ENCODE peak calls at places on chromosomes 1 and 21, in ten cellular contexts. One of them, this sample, is unnamed.

GRCh38 chr21:46022551-46023107 is 41.1 kb downstream of the COL6A1 start:
- DNase-seq in tibial artery: no peak
- DNase-seq in endothelial cell of umbilical vein: no peak
- DNase-seq in stomach: no peak
- DNase-seq in tibial nerve: no peak
- DNase-seq in prostate gland: no peak
- DNase-seq in lung: no peak
- DNase-seq in endodermal cell: no peak
- DNase-seq in aorta: peak; percentile 74
- DNase-seq in GM12878: no peak
- DNase-seq in this sample: no peak

GRCh38 chr1:41728403-41729202 is 190.1 kb downstream of the HIVEP3 start:
- DNase-seq in tibial artery: no peak
- DNase-seq in endothelial cell of umbilical vein: no peak
- DNase-seq in stomach: no peak
- DNase-seq in tibial nerve: no peak
- DNase-seq in prostate gland: no peak
- DNase-seq in lung: no peak
- DNase-seq in endodermal cell: no peak
- DNase-seq in aorta: no peak
- DNase-seq in GM12878: peak; percentile 100
- DNase-seq in this sample: no peak

GRCh38 chr1:229409616-229410369 is 24.1 kb downstream of the ACTA1 start:
- DNase-seq in tibial artery: no peak
- DNase-seq in endothelial cell of umbilical vein: no peak
- DNase-seq in stomach: no peak
- DNase-seq in tibial nerve: no peak
- DNase-seq in prostate gland: no peak
- DNase-seq in lung: no peak
- DNase-seq in endodermal cell: no peak
- DNase-seq in aorta: no peak
- DNase-seq in GM12878: no peak
- DNase-seq in this sample: no peak

GRCh38 chr1:66370462-66370907 is 163.5 kb upstream of the SGIP1 start:
- DNase-seq in tibial artery: no peak
- DNase-seq in endothelial cell of umbilical vein: peak; percentile 88
- DNase-seq in stomach: no peak
- DNase-seq in tibial nerve: no peak
- DNase-seq in prostate gland: no peak
- DNase-seq in lung: no peak
- DNase-seq in endodermal cell: no peak
- DNase-seq in aorta: no peak
- DNase-seq in GM12878: no peak
- DNase-seq in this sample: no peak

GRCh38 chr1:233112184-233113008 is 162.0 kb downstream of the NTPCR start:
- DNase-seq in tibial artery: no peak
- DNase-seq in endothelial cell of umbilical vein: no peak
- DNase-seq in stomach: no peak
- DNase-seq in tibial nerve: no peak
- DNase-seq in prostate gland: no peak
- DNase-seq in lung: peak; percentile 69
- DNase-seq in endodermal cell: peak; percentile 55
- DNase-seq in aorta: no peak
- DNase-seq in GM12878: no peak
- DNase-seq in this sample: no peak

GRCh38 chr1:52603301-52603675 is 1.1 kb downstream of the GPX7 start:
- DNase-seq in tibial artery: no peak
- DNase-seq in endothelial cell of umbilical vein: no peak
- DNase-seq in stomach: no peak
- DNase-seq in tibial nerve: no peak
- DNase-seq in prostate gland: no peak
- DNase-seq in lung: no peak
- DNase-seq in endodermal cell: no peak
- DNase-seq in aorta: no peak
- DNase-seq in GM12878: no peak
- DNase-seq in this sample: peak; percentile 19

GRCh38 chr21:38985423-38986378 is 180.0 kb downstream of the ETS2 start:
- DNase-seq in tibial artery: peak; percentile 85
- DNase-seq in endothelial cell of umbilical vein: no peak
- DNase-seq in stomach: peak; percentile 30
- DNase-seq in tibial nerve: peak; percentile 68
- DNase-seq in prostate gland: peak; percentile 61
- DNase-seq in lung: peak; percentile 42
- DNase-seq in endodermal cell: no peak
- DNase-seq in aorta: peak; percentile 88
- DNase-seq in GM12878: peak; percentile 12
- DNase-seq in this sample: no peak

GRCh38 chr1:173122958-173123852 is 72.5 kb upstream of the TNFSF18 start:
- DNase-seq in tibial artery: peak; percentile 78
- DNase-seq in endothelial cell of umbilical vein: peak; percentile 65
- DNase-seq in stomach: peak; percentile 45
- DNase-seq in tibial nerve: peak; percentile 30
- DNase-seq in prostate gland: peak; percentile 79
- DNase-seq in lung: peak; percentile 79
- DNase-seq in endodermal cell: peak; percentile 59
- DNase-seq in aorta: peak; percentile 78
- DNase-seq in GM12878: no peak
- DNase-seq in this sample: no peak

GRCh38 chr1:9246841-9247785 is 12.5 kb downstream of the H6PD start:
- DNase-seq in tibial artery: no peak
- DNase-seq in endothelial cell of umbilical vein: no peak
- DNase-seq in stomach: no peak
- DNase-seq in tibial nerve: no peak
- DNase-seq in prostate gland: no peak
- DNase-seq in lung: no peak
- DNase-seq in endodermal cell: no peak
- DNase-seq in aorta: peak; percentile 60
- DNase-seq in GM12878: no peak
- DNase-seq in this sample: no peak

GRCh38 chr1:9249263-9249533 is 14.6 kb downstream of the H6PD start:
- DNase-seq in tibial artery: no peak
- DNase-seq in endothelial cell of umbilical vein: no peak
- DNase-seq in stomach: no peak
- DNase-seq in tibial nerve: no peak
- DNase-seq in prostate gland: no peak
- DNase-seq in lung: no peak
- DNase-seq in endodermal cell: no peak
- DNase-seq in aorta: peak; percentile 67
- DNase-seq in GM12878: no peak
- DNase-seq in this sample: no peak

GRCh38 chr1:9248341-9249262 is 14.0 kb downstream of the H6PD start:
- DNase-seq in tibial artery: no peak
- DNase-seq in endothelial cell of umbilical vein: no peak
- DNase-seq in stomach: no peak
- DNase-seq in tibial nerve: no peak
- DNase-seq in prostate gland: peak; percentile 51
- DNase-seq in lung: no peak
- DNase-seq in endodermal cell: no peak
- DNase-seq in aorta: peak; percentile 70
- DNase-seq in GM12878: no peak
- DNase-seq in this sample: no peak

GRCh38 chr1:9246215-9246614 is 11.6 kb downstream of the H6PD start:
- DNase-seq in tibial artery: no peak
- DNase-seq in endothelial cell of umbilical vein: no peak
- DNase-seq in stomach: no peak
- DNase-seq in tibial nerve: no peak
- DNase-seq in prostate gland: no peak
- DNase-seq in lung: no peak
- DNase-seq in endodermal cell: no peak
- DNase-seq in aorta: peak; percentile 55
- DNase-seq in GM12878: no peak
- DNase-seq in this sample: no peak

DNA sequence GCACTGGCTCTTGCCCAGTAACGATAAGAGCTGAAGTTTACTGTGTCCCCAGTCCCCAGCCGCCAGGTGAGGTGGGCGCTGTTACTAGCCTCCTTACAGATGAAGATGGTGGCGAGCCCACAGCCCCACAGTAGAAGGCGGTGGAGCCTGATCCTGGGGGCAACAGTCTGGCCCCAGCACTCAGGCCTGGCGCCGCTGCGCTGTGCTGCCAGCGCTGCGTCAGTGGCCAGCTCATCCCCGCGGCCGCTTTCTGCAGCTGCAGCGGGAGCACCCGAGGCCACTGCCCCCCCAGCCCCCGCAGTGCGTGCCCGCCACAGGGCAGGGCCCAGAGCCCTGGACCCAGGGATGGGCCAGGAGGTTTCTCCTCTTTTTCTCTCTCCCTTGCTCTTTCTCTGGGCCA is 13.3 kb downstream of the H6PD start:
- DNase-seq in tibial artery: no peak
- DNase-seq in endothelial cell of umbilical vein: no peak
- DNase-seq in stomach: no peak
- DNase-seq in tibial nerve: no peak
- DNase-seq in prostate gland: no peak
- DNase-seq in lung: no peak
- DNase-seq in endodermal cell: no peak
- DNase-seq in aorta: peak; percentile 50
- DNase-seq in GM12878: no peak
- DNase-seq in this sample: no peak
- H3K4me1 ChIP-seq in tibial artery: peaks cover 65% of the 10 kb centered on the region
- H3K4me1 ChIP-seq in endothelial cell of umbilical vein: peaks cover 6% of the 10 kb centered on the region
- H3K4me1 ChIP-seq in stomach: peaks cover 67% of the 10 kb centered on the region
- H3K4me1 ChIP-seq in tibial nerve: peaks cover 15% of the 10 kb centered on the region
- H3K4me1 ChIP-seq in prostate gland: peaks cover 42% of the 10 kb centered on the region
- H3K4me1 ChIP-seq in lung: peaks cover 40% of the 10 kb centered on the region
- H3K4me1 ChIP-seq in endodermal cell: peaks cover 28% of the 10 kb centered on the region
- H3K4me1 ChIP-seq in aorta: no peaks in the 10 kb centered on the region
- H3K4me1 ChIP-seq in GM12878: no peaks in the 10 kb centered on the region
- H3K4me1 ChIP-seq in this sample: peaks cover 11% of the 10 kb centered on the region

DNA sequence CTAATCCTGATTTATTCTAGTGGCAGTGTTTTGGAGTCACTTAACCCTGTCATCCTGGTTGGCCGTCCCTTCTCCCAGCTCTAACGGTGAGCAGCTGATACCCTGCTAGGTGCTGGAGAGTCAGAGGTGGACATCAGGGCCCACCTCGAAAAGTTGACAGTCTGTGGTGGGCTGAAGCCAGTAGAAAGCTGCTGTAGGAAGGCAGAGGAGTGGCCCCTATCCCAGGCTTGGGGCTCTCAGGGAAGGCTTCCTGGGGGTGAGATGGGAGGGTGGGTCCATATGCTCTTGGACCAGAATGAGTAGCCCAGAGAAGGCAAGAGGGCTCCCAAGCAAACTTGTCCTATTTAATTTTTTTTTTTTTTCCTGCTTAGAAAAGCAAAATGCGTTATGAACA is 475 bp upstream of the RPL5 start:
- DNase-seq in tibial artery: no peak
- DNase-seq in endothelial cell of umbilical vein: no peak
- DNase-seq in stomach: no peak
- DNase-seq in tibial nerve: no peak
- DNase-seq in prostate gland: no peak
- DNase-seq in lung: no peak
- DNase-seq in endodermal cell: peak; percentile 57
- DNase-seq in aorta: no peak
- DNase-seq in GM12878: no peak
- DNase-seq in this sample: no peak
- H3K4me3 ChIP-seq in tibial artery: peak overlapping the region; percentile 75
- H3K4me3 ChIP-seq in endothelial cell of umbilical vein: no peak overlapping the region
- H3K4me3 ChIP-seq in stomach: no peak overlapping the region
- H3K4me3 ChIP-seq in tibial nerve: no peak overlapping the region
- H3K4me3 ChIP-seq in prostate gland: peak overlapping the region; percentile 94
- H3K4me3 ChIP-seq in lung: no peak overlapping the region
- H3K4me3 ChIP-seq in endodermal cell: peak overlapping the region; percentile 100
- H3K4me3 ChIP-seq in aorta: no peak overlapping the region
- H3K4me3 ChIP-seq in GM12878: no peak overlapping the region
- H3K4me3 ChIP-seq in this sample: peak overlapping the region; percentile 100

DNA sequence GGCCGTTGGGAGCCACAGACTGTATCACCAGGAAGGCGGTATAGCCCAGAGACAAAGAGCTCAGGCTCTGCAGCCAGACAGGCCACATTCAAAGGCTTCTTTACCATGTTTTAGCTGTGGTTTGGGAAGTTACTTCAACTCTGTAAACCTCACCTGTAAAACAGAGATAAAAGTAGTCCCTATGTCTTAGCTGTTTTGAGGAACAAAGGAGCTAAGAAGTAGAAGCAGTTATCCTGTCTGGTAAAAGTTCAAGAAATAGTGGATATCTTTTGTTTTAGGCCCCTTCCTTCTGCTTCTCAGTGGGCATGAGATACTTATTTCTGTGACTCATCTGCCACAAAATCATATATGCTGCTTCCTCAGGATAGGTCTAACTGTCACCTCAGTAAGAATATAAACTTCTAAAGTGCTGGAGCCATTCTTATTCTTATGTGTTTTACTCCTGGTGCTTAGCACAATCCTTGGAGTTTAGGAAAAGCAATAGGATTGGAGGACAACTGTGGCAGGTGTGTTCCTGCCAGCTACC is 6.5 kb downstream of the CD34 start:
- DNase-seq in tibial artery: no peak
- DNase-seq in endothelial cell of umbilical vein: peak; percentile 29
- DNase-seq in stomach: no peak
- DNase-seq in tibial nerve: no peak
- DNase-seq in prostate gland: no peak
- DNase-seq in lung: no peak
- DNase-seq in endodermal cell: no peak
- DNase-seq in aorta: no peak
- DNase-seq in GM12878: no peak
- DNase-seq in this sample: no peak
- H3K4me1 ChIP-seq in tibial artery: no peaks in the 10 kb centered on the region
- H3K4me1 ChIP-seq in endothelial cell of umbilical vein: peaks cover 4% of the 10 kb centered on the region
- H3K4me1 ChIP-seq in stomach: peaks cover 6% of the 10 kb centered on the region
- H3K4me1 ChIP-seq in tibial nerve: peaks cover 8% of the 10 kb centered on the region
- H3K4me1 ChIP-seq in prostate gland: no peaks in the 10 kb centered on the region
- H3K4me1 ChIP-seq in lung: peaks cover 12% of the 10 kb centered on the region
- H3K4me1 ChIP-seq in endodermal cell: no peaks in the 10 kb centered on the region
- H3K4me1 ChIP-seq in aorta: no peaks in the 10 kb centered on the region
- H3K4me1 ChIP-seq in GM12878: no peaks in the 10 kb centered on the region
- H3K4me1 ChIP-seq in this sample: no peaks in the 10 kb centered on the region

GRCh38 chr1:159091547-159092397 is 15.2 kb upstream of the AIM2 start:
- DNase-seq in tibial artery: no peak
- DNase-seq in endothelial cell of umbilical vein: peak; percentile 64
- DNase-seq in stomach: no peak
- DNase-seq in tibial nerve: no peak
- DNase-seq in prostate gland: no peak
- DNase-seq in lung: no peak
- DNase-seq in endodermal cell: no peak
- DNase-seq in aorta: no peak
- DNase-seq in GM12878: no peak
- DNase-seq in this sample: no peak

GRCh38 chr1:159088566-159089183 is 12.1 kb upstream of the AIM2 start:
- DNase-seq in tibial artery: no peak
- DNase-seq in endothelial cell of umbilical vein: no peak
- DNase-seq in stomach: no peak
- DNase-seq in tibial nerve: no peak
- DNase-seq in prostate gland: no peak
- DNase-seq in lung: no peak
- DNase-seq in endodermal cell: no peak
- DNase-seq in aorta: no peak
- DNase-seq in GM12878: no peak
- DNase-seq in this sample: no peak

GRCh38 chr1:159089184-159089791 is 12.7 kb upstream of the AIM2 start:
- DNase-seq in tibial artery: no peak
- DNase-seq in endothelial cell of umbilical vein: no peak
- DNase-seq in stomach: no peak
- DNase-seq in tibial nerve: no peak
- DNase-seq in prostate gland: no peak
- DNase-seq in lung: no peak
- DNase-seq in endodermal cell: no peak
- DNase-seq in aorta: no peak
- DNase-seq in GM12878: no peak
- DNase-seq in this sample: no peak

GRCh38 chr1:159090566-159091546 is 14.3 kb upstream of the AIM2 start:
- DNase-seq in tibial artery: no peak
- DNase-seq in endothelial cell of umbilical vein: peak; percentile 52
- DNase-seq in stomach: no peak
- DNase-seq in tibial nerve: no peak
- DNase-seq in prostate gland: no peak
- DNase-seq in lung: no peak
- DNase-seq in endodermal cell: no peak
- DNase-seq in aorta: no peak
- DNase-seq in GM12878: no peak
- DNase-seq in this sample: no peak

DNA sequence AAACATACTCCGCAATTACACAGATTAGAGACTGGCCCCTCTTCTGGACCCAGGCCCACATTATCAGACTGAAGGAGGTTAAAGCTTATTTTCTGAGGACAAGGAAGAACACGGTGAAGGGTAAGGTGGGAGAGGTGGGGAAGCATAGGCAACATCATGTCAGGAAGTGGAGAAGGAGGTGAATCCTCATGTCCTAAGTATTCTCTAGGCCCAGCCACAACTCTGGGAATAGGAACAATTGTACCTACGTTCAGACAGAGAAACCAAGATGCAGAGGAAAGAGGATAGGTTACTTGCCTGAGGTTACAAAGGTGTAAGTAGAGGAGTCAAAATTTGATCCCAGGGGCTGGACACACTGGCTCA is 15.8 kb upstream of the AIM2 start:
- DNase-seq in tibial artery: no peak
- DNase-seq in endothelial cell of umbilical vein: no peak
- DNase-seq in stomach: no peak
- DNase-seq in tibial nerve: no peak
- DNase-seq in prostate gland: no peak
- DNase-seq in lung: no peak
- DNase-seq in endodermal cell: no peak
- DNase-seq in aorta: no peak
- DNase-seq in GM12878: no peak
- DNase-seq in this sample: no peak
- H3K4me3 ChIP-seq in tibial artery: no peak overlapping the region
- H3K4me3 ChIP-seq in endothelial cell of umbilical vein: no peak overlapping the region
- H3K4me3 ChIP-seq in stomach: no peak overlapping the region
- H3K4me3 ChIP-seq in tibial nerve: no peak overlapping the region
- H3K4me3 ChIP-seq in prostate gland: no peak overlapping the region
- H3K4me3 ChIP-seq in lung: no peak overlapping the region
- H3K4me3 ChIP-seq in endodermal cell: no peak overlapping the region
- H3K4me3 ChIP-seq in aorta: no peak overlapping the region
- H3K4me3 ChIP-seq in GM12878: no peak overlapping the region
- H3K4me3 ChIP-seq in this sample: no peak overlapping the region

This sample was measured in HAP-1.